ENCODE peak calls at places on chromosomes 1 and 21, in eight cellular contexts. One of them, this sample, is unnamed. For H3K4me1 and H3K36me3, the result is how much of the 10 kb centered on the place peaks cover.

GRCh38 chr1:40648928-40649591 is 16.4 kb downstream of the RIMS3 start:
- DNase-seq in OCI-LY7: no peak
- DNase-seq in thoracic aorta: no peak
- DNase-seq in PC-9: no peak
- DNase-seq in heart left ventricle: no peak
- DNase-seq in lower lobe of right lung: no peak
- DNase-seq in kidney: no peak
- DNase-seq in body of pancreas: no peak
- DNase-seq in this sample: no peak

GRCh38 chr1:213604477-213604876 is 383.3 kb upstream of the PROX1 start:
- DNase-seq in thoracic aorta: no peak
- DNase-seq in kidney: no peak
- DNase-seq in PC-9: no peak
- DNase-seq in body of pancreas: no peak
- DNase-seq in lower lobe of right lung: no peak
- DNase-seq in heart left ventricle: no peak
- DNase-seq in OCI-LY7: no peak
- DNase-seq in this sample: no peak

GRCh38 chr1:153659175-153659534 is 652 bp downstream of the SNAPIN start:
- DNase-seq in lower lobe of right lung: no peak
- DNase-seq in heart left ventricle: no peak
- DNase-seq in kidney: no peak
- DNase-seq in body of pancreas: no peak
- DNase-seq in thoracic aorta: no peak
- DNase-seq in OCI-LY7: no peak
- DNase-seq in PC-9: no peak
- DNase-seq in this sample: no peak

GRCh38 chr1:69915347-69915746 is 290.0 kb downstream of the LRRC40 start:
- DNase-seq in lower lobe of right lung: no peak
- DNase-seq in heart left ventricle: no peak
- DNase-seq in body of pancreas: no peak
- DNase-seq in OCI-LY7: no peak
- DNase-seq in thoracic aorta: no peak
- DNase-seq in kidney: no peak
- DNase-seq in PC-9: no peak
- DNase-seq in this sample: no peak

GRCh38 chr1:109620396-109620817 is 770 bp downstream of the AMPD2 start:
- DNase-seq in thoracic aorta: no peak
- DNase-seq in lower lobe of right lung: no peak
- DNase-seq in PC-9: peak
- DNase-seq in body of pancreas: peak
- DNase-seq in heart left ventricle: no peak
- DNase-seq in OCI-LY7: no peak
- DNase-seq in kidney: peak
- DNase-seq in this sample: peak

GRCh38 chr1:183302452-183303324 is 115.5 kb downstream of the NMNAT2 start:
- DNase-seq in kidney: no peak
- DNase-seq in heart left ventricle: no peak
- DNase-seq in body of pancreas: no peak
- DNase-seq in lower lobe of right lung: no peak
- DNase-seq in PC-9: no peak
- DNase-seq in thoracic aorta: no peak
- DNase-seq in OCI-LY7: no peak
- DNase-seq in this sample: no peak

GRCh38 chr1:21300774-21301173 is 10.5 kb upstream of the ECE1 start:
- DNase-seq in OCI-LY7: no peak
- DNase-seq in kidney: no peak
- DNase-seq in heart left ventricle: no peak
- DNase-seq in lower lobe of right lung: no peak
- DNase-seq in thoracic aorta: no peak
- DNase-seq in body of pancreas: no peak
- DNase-seq in PC-9: no peak
- DNase-seq in this sample: no peak

GRCh38 chr1:94550396-94550795 is 8.8 kb upstream of the F3 start:
- DNase-seq in heart left ventricle: no peak
- DNase-seq in kidney: no peak
- DNase-seq in OCI-LY7: no peak
- DNase-seq in thoracic aorta: no peak
- DNase-seq in lower lobe of right lung: no peak
- DNase-seq in PC-9: no peak
- DNase-seq in body of pancreas: no peak
- DNase-seq in this sample: peak

GRCh38 chr21:28738305-28738704 is 254.4 kb downstream of the LTN1 start:
- DNase-seq in lower lobe of right lung: no peak
- DNase-seq in kidney: no peak
- DNase-seq in PC-9: no peak
- DNase-seq in body of pancreas: no peak
- DNase-seq in heart left ventricle: no peak
- DNase-seq in thoracic aorta: no peak
- DNase-seq in OCI-LY7: no peak
- DNase-seq in this sample: no peak

GRCh38 chr1:117653732-117654484 is 48.1 kb downstream of the TENT5C start:
- DNase-seq in body of pancreas: no peak
- DNase-seq in PC-9: no peak
- DNase-seq in thoracic aorta: no peak
- DNase-seq in kidney: no peak
- DNase-seq in heart left ventricle: no peak
- DNase-seq in OCI-LY7: no peak
- DNase-seq in lower lobe of right lung: no peak
- DNase-seq in this sample: no peak

GRCh38 chr1:30023300-30024022 is 699.9 kb downstream of the MATN1 start:
- DNase-seq in body of pancreas: no peak
- DNase-seq in thoracic aorta: no peak
- DNase-seq in kidney: no peak
- DNase-seq in heart left ventricle: no peak
- DNase-seq in lower lobe of right lung: no peak
- DNase-seq in PC-9: no peak
- DNase-seq in OCI-LY7: no peak
- DNase-seq in this sample: no peak

GRCh38 chr21:35150562-35151226 is 101.6 kb upstream of the RUNX1 start:
- DNase-seq in body of pancreas: no peak
- DNase-seq in OCI-LY7: no peak
- DNase-seq in PC-9: no peak
- DNase-seq in lower lobe of right lung: no peak
- DNase-seq in kidney: no peak
- DNase-seq in heart left ventricle: no peak
- DNase-seq in thoracic aorta: no peak
- DNase-seq in this sample: no peak

GRCh38 chr1:233707153-233707905 is 93.4 kb downstream of the KCNK1 start:
- DNase-seq in OCI-LY7: no peak
- DNase-seq in heart left ventricle: no peak
- DNase-seq in PC-9: peak
- DNase-seq in thoracic aorta: no peak
- DNase-seq in body of pancreas: peak
- DNase-seq in kidney: no peak
- DNase-seq in lower lobe of right lung: no peak
- DNase-seq in this sample: peak

GRCh38 chr1:3013371-3014038 is 7.8 kb upstream of the ACTRT2 start:
- DNase-seq in thoracic aorta: no peak
- DNase-seq in lower lobe of right lung: peak
- DNase-seq in PC-9: no peak
- DNase-seq in OCI-LY7: no peak
- DNase-seq in body of pancreas: no peak
- DNase-seq in kidney: peak
- DNase-seq in heart left ventricle: no peak
- DNase-seq in this sample: no peak

GRCh38 chr1:31504001-31504400 is 72.3 kb upstream of the TINAGL1 start:
- DNase-seq in PC-9: peak
- DNase-seq in kidney: no peak
- DNase-seq in thoracic aorta: no peak
- DNase-seq in heart left ventricle: no peak
- DNase-seq in lower lobe of right lung: no peak
- DNase-seq in body of pancreas: no peak
- DNase-seq in OCI-LY7: no peak
- DNase-seq in this sample: no peak

GRCh38 chr1:41734201-41734915 is 184.4 kb downstream of the HIVEP3 start:
- DNase-seq in lower lobe of right lung: no peak
- DNase-seq in PC-9: no peak
- DNase-seq in OCI-LY7: no peak
- DNase-seq in thoracic aorta: no peak
- DNase-seq in kidney: no peak
- DNase-seq in body of pancreas: no peak
- DNase-seq in heart left ventricle: no peak
- DNase-seq in this sample: no peak

GRCh38 chr21:42061866-42062542 is 9.1 kb upstream of the UMODL1 start:
- DNase-seq in body of pancreas: no peak
- DNase-seq in kidney: peak
- DNase-seq in heart left ventricle: no peak
- DNase-seq in thoracic aorta: no peak
- DNase-seq in OCI-LY7: peak
- DNase-seq in lower lobe of right lung: no peak
- DNase-seq in PC-9: no peak
- DNase-seq in this sample: no peak

GRCh38 chr1:190634134-190634533 is 156.5 kb upstream of the BRINP3 start:
- DNase-seq in heart left ventricle: no peak
- DNase-seq in body of pancreas: peak
- DNase-seq in thoracic aorta: no peak
- DNase-seq in PC-9: no peak
- DNase-seq in kidney: no peak
- DNase-seq in OCI-LY7: no peak
- DNase-seq in lower lobe of right lung: no peak
- DNase-seq in this sample: no peak

GRCh38 chr1:190633488-190633887 is 155.8 kb upstream of the BRINP3 start:
- DNase-seq in body of pancreas: no peak
- DNase-seq in heart left ventricle: no peak
- DNase-seq in kidney: no peak
- DNase-seq in lower lobe of right lung: no peak
- DNase-seq in thoracic aorta: no peak
- DNase-seq in PC-9: no peak
- DNase-seq in OCI-LY7: no peak
- DNase-seq in this sample: peak
- H3K4me1 ChIP-seq in body of pancreas: under half
- H3K4me1 ChIP-seq in heart left ventricle: under half
- H3K4me1 ChIP-seq in kidney: under half
- H3K4me1 ChIP-seq in lower lobe of right lung: under half
- H3K4me1 ChIP-seq in thoracic aorta: under half
- H3K4me1 ChIP-seq in PC-9: under half
- H3K4me1 ChIP-seq in OCI-LY7: under half
- H3K4me1 ChIP-seq in this sample: under half

GRCh38 chr1:73356485-73356884 is 841.5 kb downstream of the LRRIQ3 start:
- DNase-seq in lower lobe of right lung: no peak
- DNase-seq in kidney: no peak
- DNase-seq in heart left ventricle: no peak
- DNase-seq in OCI-LY7: no peak
- DNase-seq in body of pancreas: no peak
- DNase-seq in PC-9: no peak
- DNase-seq in thoracic aorta: no peak
- DNase-seq in this sample: no peak

GRCh38 chr1:73359001-73359400 is 839.0 kb downstream of the LRRIQ3 start:
- DNase-seq in heart left ventricle: no peak
- DNase-seq in kidney: no peak
- DNase-seq in PC-9: no peak
- DNase-seq in body of pancreas: peak
- DNase-seq in lower lobe of right lung: no peak
- DNase-seq in OCI-LY7: no peak
- DNase-seq in thoracic aorta: no peak
- DNase-seq in this sample: no peak
- H3K27ac ChIP-seq in heart left ventricle: no peak
- H3K27ac ChIP-seq in kidney: no peak
- H3K27ac ChIP-seq in PC-9: no peak
- H3K27ac ChIP-seq in body of pancreas: no peak
- H3K27ac ChIP-seq in lower lobe of right lung: no peak
- H3K27ac ChIP-seq in OCI-LY7: no peak
- H3K27ac ChIP-seq in thoracic aorta: no peak
- H3K27ac ChIP-seq in this sample: no peak

GRCh38 chr1:39321979-39322378 is 117.5 kb downstream of the MACF1 start:
- DNase-seq in OCI-LY7: no peak
- DNase-seq in kidney: no peak
- DNase-seq in lower lobe of right lung: no peak
- DNase-seq in PC-9: no peak
- DNase-seq in thoracic aorta: no peak
- DNase-seq in heart left ventricle: no peak
- DNase-seq in body of pancreas: no peak
- DNase-seq in this sample: no peak

GRCh38 chr1:39322431-39322830 is 117.9 kb downstream of the MACF1 start:
- DNase-seq in heart left ventricle: no peak
- DNase-seq in OCI-LY7: no peak
- DNase-seq in PC-9: no peak
- DNase-seq in thoracic aorta: no peak
- DNase-seq in kidney: no peak
- DNase-seq in body of pancreas: no peak
- DNase-seq in lower lobe of right lung: no peak
- DNase-seq in this sample: no peak

GRCh38 chr1:39317111-39317510 is 112.6 kb downstream of the MACF1 start:
- DNase-seq in PC-9: no peak
- DNase-seq in body of pancreas: no peak
- DNase-seq in heart left ventricle: no peak
- DNase-seq in kidney: no peak
- DNase-seq in lower lobe of right lung: no peak
- DNase-seq in OCI-LY7: no peak
- DNase-seq in thoracic aorta: no peak
- DNase-seq in this sample: no peak

GRCh38 chr1:39317910-39318633 is 113.6 kb downstream of the MACF1 start:
- DNase-seq in PC-9: no peak
- DNase-seq in heart left ventricle: peak
- DNase-seq in body of pancreas: no peak
- DNase-seq in thoracic aorta: no peak
- DNase-seq in OCI-LY7: no peak
- DNase-seq in lower lobe of right lung: no peak
- DNase-seq in kidney: no peak
- DNase-seq in this sample: peak
- H3K36me3 ChIP-seq in PC-9: under half
- H3K36me3 ChIP-seq in heart left ventricle: half or more
- H3K36me3 ChIP-seq in body of pancreas: under half
- H3K36me3 ChIP-seq in thoracic aorta: half or more
- H3K36me3 ChIP-seq in OCI-LY7: half or more
- H3K36me3 ChIP-seq in lower lobe of right lung: half or more
- H3K36me3 ChIP-seq in kidney: half or more
- H3K36me3 ChIP-seq in this sample: half or more

GRCh38 chr1:85404393-85404792 is 60.6 kb downstream of the DDAH1 start:
- DNase-seq in PC-9: no peak
- DNase-seq in body of pancreas: no peak
- DNase-seq in kidney: no peak
- DNase-seq in heart left ventricle: no peak
- DNase-seq in thoracic aorta: no peak
- DNase-seq in OCI-LY7: no peak
- DNase-seq in lower lobe of right lung: no peak
- DNase-seq in this sample: no peak
- H3K4me1 ChIP-seq in PC-9: under half
- H3K4me1 ChIP-seq in body of pancreas: half or more
- H3K4me1 ChIP-seq in kidney: under half
- H3K4me1 ChIP-seq in heart left ventricle: under half
- H3K4me1 ChIP-seq in thoracic aorta: under half
- H3K4me1 ChIP-seq in OCI-LY7: under half
- H3K4me1 ChIP-seq in lower lobe of right lung: under half
- H3K4me1 ChIP-seq in this sample: under half

This sample was measured in SJCRH30.